ENCODE peak calls at places on chromosomes 7 and 10, in five cellular contexts. One of them, this sample, is unnamed.

GRCh38 chr7:27144799-27145166 is 1.3 kb upstream of the HOXA5 start:
- DNase-seq in GM20000: no peak
- DNase-seq in ovary: no peak
- DNase-seq in left ventricle myocardium inferior: no peak
- DNase-seq in fibroblast of villous mesenchyme: no peak
- DNase-seq in this sample: no peak

GRCh38 chr7:139603896-139604295 is 80.4 kb downstream of the CLEC2L start:
- DNase-seq in fibroblast of villous mesenchyme: no peak
- DNase-seq in ovary: no peak
- DNase-seq in left ventricle myocardium inferior: peak; percentile 39
- DNase-seq in GM20000: no peak
- DNase-seq in this sample: no peak

GRCh38 chr10:5947471-5948207 is 29.7 kb downstream of the IL15RA start:
- DNase-seq in left ventricle myocardium inferior: no peak
- DNase-seq in GM20000: no peak
- DNase-seq in ovary: no peak
- DNase-seq in fibroblast of villous mesenchyme: no peak
- DNase-seq in this sample: no peak

GRCh38 chr10:8444630-8445029 is 390.1 kb downstream of the GATA3 start:
- DNase-seq in ovary: no peak
- DNase-seq in fibroblast of villous mesenchyme: peak; percentile 22
- DNase-seq in GM20000: peak; percentile 11
- DNase-seq in left ventricle myocardium inferior: no peak
- DNase-seq in this sample: no peak

GRCh38 chr7:143896667-143897066 is 5.3 kb downstream of the TCAF1 start:
- DNase-seq in left ventricle myocardium inferior: no peak
- DNase-seq in GM20000: no peak
- DNase-seq in ovary: no peak
- DNase-seq in fibroblast of villous mesenchyme: no peak
- DNase-seq in this sample: no peak

GRCh38 chr7:112908106-112908505 is 117.9 kb upstream of the TMEM168 start:
- DNase-seq in fibroblast of villous mesenchyme: no peak
- DNase-seq in ovary: no peak
- DNase-seq in GM20000: no peak
- DNase-seq in left ventricle myocardium inferior: no peak
- DNase-seq in this sample: no peak

GRCh38 chr10:92305133-92306072 is 14.4 kb downstream of the MARCHF5 start:
- DNase-seq in ovary: no peak
- DNase-seq in fibroblast of villous mesenchyme: no peak
- DNase-seq in left ventricle myocardium inferior: no peak
- DNase-seq in GM20000: no peak
- DNase-seq in this sample: no peak

GRCh38 chr10:30059209-30060107 is at the start of gene JCAD:
- DNase-seq in fibroblast of villous mesenchyme: no peak
- DNase-seq in ovary: peak; percentile 79
- DNase-seq in left ventricle myocardium inferior: peak; percentile 87
- DNase-seq in GM20000: peak; percentile 77
- DNase-seq in this sample: no peak

GRCh38 chr7:15685358-15686181 is 913 bp downstream of the MEOX2 start:
- DNase-seq in left ventricle myocardium inferior: peak; percentile 67
- DNase-seq in fibroblast of villous mesenchyme: peak; percentile 63
- DNase-seq in ovary: peak; percentile 44
- DNase-seq in GM20000: no peak
- DNase-seq in this sample: no peak

GRCh38 chr7:103240806-103241205 is 56.4 kb upstream of the PMPCB start:
- DNase-seq in left ventricle myocardium inferior: no peak
- DNase-seq in GM20000: no peak
- DNase-seq in fibroblast of villous mesenchyme: no peak
- DNase-seq in ovary: no peak
- DNase-seq in this sample: no peak

GRCh38 chr7:101507327-101507726 is 121.8 kb downstream of the MYL10 start:
- DNase-seq in fibroblast of villous mesenchyme: no peak
- DNase-seq in ovary: no peak
- DNase-seq in left ventricle myocardium inferior: no peak
- DNase-seq in GM20000: no peak
- DNase-seq in this sample: no peak

GRCh38 chr10:46560381-46560780 is 3.9 kb upstream of the GPRIN2 start:
- DNase-seq in GM20000: no peak
- DNase-seq in left ventricle myocardium inferior: no peak
- DNase-seq in fibroblast of villous mesenchyme: no peak
- DNase-seq in ovary: peak; percentile 13
- DNase-seq in this sample: peak; percentile 33

GRCh38 chr10:32120147-32120546 is 63.9 kb upstream of the KIF5B start:
- DNase-seq in GM20000: no peak
- DNase-seq in ovary: no peak
- DNase-seq in left ventricle myocardium inferior: no peak
- DNase-seq in fibroblast of villous mesenchyme: no peak
- DNase-seq in this sample: no peak

GRCh38 chr7:134514663-134515062 is 12.7 kb upstream of the AKR1B10 start:
- DNase-seq in left ventricle myocardium inferior: no peak
- DNase-seq in ovary: peak; percentile 23
- DNase-seq in fibroblast of villous mesenchyme: peak; percentile 82
- DNase-seq in GM20000: peak; percentile 59
- DNase-seq in this sample: no peak

GRCh38 chr10:126458453-126458852 is 70.2 kb upstream of the ADAM12 start:
- DNase-seq in ovary: no peak
- DNase-seq in GM20000: no peak
- DNase-seq in fibroblast of villous mesenchyme: peak; percentile 47
- DNase-seq in left ventricle myocardium inferior: no peak
- DNase-seq in this sample: no peak

GRCh38 chr10:114766470-114766869 is 55.1 kb upstream of the FHIP2A start:
- DNase-seq in fibroblast of villous mesenchyme: peak; percentile 35
- DNase-seq in ovary: no peak
- DNase-seq in left ventricle myocardium inferior: no peak
- DNase-seq in GM20000: no peak
- DNase-seq in this sample: no peak

GRCh38 chr10:43702213-43702935 is 53.7 kb upstream of the ZNF32 start:
- DNase-seq in left ventricle myocardium inferior: no peak
- DNase-seq in GM20000: no peak
- DNase-seq in fibroblast of villous mesenchyme: no peak
- DNase-seq in ovary: no peak
- DNase-seq in this sample: no peak

GRCh38 chr7:133428876-133429275 is 176.0 kb downstream of the EXOC4 start:
- DNase-seq in left ventricle myocardium inferior: no peak
- DNase-seq in GM20000: no peak
- DNase-seq in fibroblast of villous mesenchyme: no peak
- DNase-seq in ovary: no peak
- DNase-seq in this sample: no peak

GRCh38 chr10:127945335-127945734 is 38.4 kb downstream of the PTPRE start:
- DNase-seq in GM20000: no peak
- DNase-seq in ovary: no peak
- DNase-seq in left ventricle myocardium inferior: no peak
- DNase-seq in fibroblast of villous mesenchyme: peak; percentile 57
- DNase-seq in this sample: peak; percentile 88

GRCh38 chr7:91784469-91784868 is 96.0 kb downstream of the MTERF1 start:
- DNase-seq in left ventricle myocardium inferior: no peak
- DNase-seq in GM20000: no peak
- DNase-seq in fibroblast of villous mesenchyme: peak; percentile 53
- DNase-seq in ovary: no peak
- DNase-seq in this sample: no peak

GRCh38 chr10:3102721-3103410 is 35.5 kb downstream of the PFKP start:
- DNase-seq in left ventricle myocardium inferior: no peak
- DNase-seq in ovary: no peak
- DNase-seq in GM20000: no peak
- DNase-seq in fibroblast of villous mesenchyme: no peak
- DNase-seq in this sample: no peak

GRCh38 chr7:81233208-81233940 is 314.5 kb upstream of the SEMA3C start:
- DNase-seq in left ventricle myocardium inferior: no peak
- DNase-seq in fibroblast of villous mesenchyme: no peak
- DNase-seq in GM20000: no peak
- DNase-seq in ovary: no peak
- DNase-seq in this sample: no peak

GRCh38 chr10:130045091-130045652 is 65.5 kb downstream of the C10orf143 start:
- DNase-seq in GM20000: no peak
- DNase-seq in ovary: no peak
- DNase-seq in fibroblast of villous mesenchyme: no peak
- DNase-seq in left ventricle myocardium inferior: no peak
- DNase-seq in this sample: no peak

GRCh38 chr10:88652621-88653020 is 11.6 kb upstream of the LIPF start:
- DNase-seq in GM20000: no peak
- DNase-seq in ovary: no peak
- DNase-seq in left ventricle myocardium inferior: no peak
- DNase-seq in fibroblast of villous mesenchyme: no peak
- DNase-seq in this sample: no peak

GRCh38 chr7:84025332-84025927 is 169.2 kb downstream of the SEMA3A start:
- DNase-seq in fibroblast of villous mesenchyme: peak; percentile 93
- DNase-seq in ovary: no peak
- DNase-seq in GM20000: no peak
- DNase-seq in left ventricle myocardium inferior: no peak
- DNase-seq in this sample: no peak

GRCh38 chr10:73991846-73992245 is 6.1 kb upstream of the VCL start:
- DNase-seq in left ventricle myocardium inferior: peak; percentile 31
- DNase-seq in ovary: no peak
- DNase-seq in fibroblast of villous mesenchyme: no peak
- DNase-seq in GM20000: peak; percentile 68
- DNase-seq in this sample: peak; percentile 81

GRCh38 chr7:106050002-106050742 is 61.9 kb downstream of the SYPL1 start:
- DNase-seq in GM20000: no peak
- DNase-seq in fibroblast of villous mesenchyme: peak; percentile 83
- DNase-seq in ovary: peak; percentile 50
- DNase-seq in left ventricle myocardium inferior: no peak
- DNase-seq in this sample: no peak

GRCh38 chr7:42734568-42734967 is 177.3 kb downstream of the C7orf25 start:
- DNase-seq in fibroblast of villous mesenchyme: peak; percentile 18
- DNase-seq in GM20000: no peak
- DNase-seq in ovary: no peak
- DNase-seq in left ventricle myocardium inferior: no peak
- DNase-seq in this sample: no peak

GRCh38 chr10:77911535-77912123 is 14.9 kb downstream of the DLG5 start:
- DNase-seq in GM20000: no peak
- DNase-seq in fibroblast of villous mesenchyme: peak; percentile 92
- DNase-seq in left ventricle myocardium inferior: no peak
- DNase-seq in ovary: peak; percentile 43
- DNase-seq in this sample: no peak

GRCh38 chr7:123769371-123769770 is 20.6 kb upstream of the WASL start:
- DNase-seq in fibroblast of villous mesenchyme: peak; percentile 12
- DNase-seq in left ventricle myocardium inferior: peak; percentile 15
- DNase-seq in ovary: no peak
- DNase-seq in GM20000: no peak
- DNase-seq in this sample: peak; percentile 53

GRCh38 chr10:116557305-116557880 is 11.7 kb downstream of the PNLIP start:
- DNase-seq in GM20000: no peak
- DNase-seq in left ventricle myocardium inferior: no peak
- DNase-seq in ovary: no peak
- DNase-seq in fibroblast of villous mesenchyme: no peak
- DNase-seq in this sample: no peak

GRCh38 chr10:4346257-4346656 is 479.8 kb upstream of the AKR1E2 start:
- DNase-seq in GM20000: no peak
- DNase-seq in fibroblast of villous mesenchyme: no peak
- DNase-seq in left ventricle myocardium inferior: no peak
- DNase-seq in ovary: no peak
- DNase-seq in this sample: no peak

GRCh38 chr10:4345842-4346241 is 480.2 kb upstream of the AKR1E2 start:
- DNase-seq in fibroblast of villous mesenchyme: no peak
- DNase-seq in ovary: no peak
- DNase-seq in left ventricle myocardium inferior: no peak
- DNase-seq in GM20000: no peak
- DNase-seq in this sample: no peak

GRCh38 chr10:4343798-4344370 is 482.1 kb upstream of the AKR1E2 start:
- DNase-seq in ovary: no peak
- DNase-seq in GM20000: no peak
- DNase-seq in left ventricle myocardium inferior: no peak
- DNase-seq in fibroblast of villous mesenchyme: peak; percentile 47
- DNase-seq in this sample: no peak

GRCh38 chr10:4343091-4343490 is 482.9 kb upstream of the AKR1E2 start:
- DNase-seq in ovary: no peak
- DNase-seq in GM20000: no peak
- DNase-seq in fibroblast of villous mesenchyme: no peak
- DNase-seq in left ventricle myocardium inferior: no peak
- DNase-seq in this sample: no peak

GRCh38 chr10:4344544-4344994 is 481.4 kb upstream of the AKR1E2 start:
- DNase-seq in left ventricle myocardium inferior: peak; percentile 42
- DNase-seq in fibroblast of villous mesenchyme: peak; percentile 100
- DNase-seq in GM20000: no peak
- DNase-seq in ovary: peak; percentile 41
- DNase-seq in this sample: no peak
- TF ChIP-seq CTCF in left ventricle myocardium inferior: peak; percentile 33
- TF ChIP-seq CTCF in fibroblast of villous mesenchyme: peak; percentile 22
- TF ChIP-seq CTCF in GM20000: no peak
- TF ChIP-seq CTCF in ovary: no peak
- TF ChIP-seq CTCF in this sample: no peak

GRCh38 chr7:77415822-77416620 is at the start of gene GSAP:
- DNase-seq in left ventricle myocardium inferior: peak; percentile 71
- DNase-seq in fibroblast of villous mesenchyme: peak; percentile 33
- DNase-seq in ovary: peak; percentile 47
- DNase-seq in GM20000: peak; percentile 91
- DNase-seq in this sample: peak; percentile 66
- TF ChIP-seq CTCF in left ventricle myocardium inferior: peak; percentile 32
- TF ChIP-seq CTCF in fibroblast of villous mesenchyme: no peak
- TF ChIP-seq CTCF in ovary: no peak
- TF ChIP-seq CTCF in GM20000: no peak
- TF ChIP-seq CTCF in this sample: no peak

GRCh38 chr10:22641743-22642142 is 72.6 kb downstream of the PIP4K2A start:
- DNase-seq in GM20000: no peak
- DNase-seq in fibroblast of villous mesenchyme: no peak
- DNase-seq in left ventricle myocardium inferior: no peak
- DNase-seq in ovary: no peak
- DNase-seq in this sample: no peak

GRCh38 chr10:22643116-22643515 is 71.3 kb downstream of the PIP4K2A start:
- DNase-seq in ovary: no peak
- DNase-seq in fibroblast of villous mesenchyme: no peak
- DNase-seq in GM20000: no peak
- DNase-seq in left ventricle myocardium inferior: no peak
- DNase-seq in this sample: no peak

GRCh38 chr10:22637491-22637890 is 76.9 kb downstream of the PIP4K2A start:
- DNase-seq in GM20000: no peak
- DNase-seq in fibroblast of villous mesenchyme: no peak
- DNase-seq in left ventricle myocardium inferior: no peak
- DNase-seq in ovary: no peak
- DNase-seq in this sample: no peak

GRCh38 chr10:22638863-22639262 is 75.5 kb downstream of the PIP4K2A start:
- DNase-seq in ovary: no peak
- DNase-seq in GM20000: no peak
- DNase-seq in fibroblast of villous mesenchyme: no peak
- DNase-seq in left ventricle myocardium inferior: no peak
- DNase-seq in this sample: no peak

GRCh38 chr10:22640351-22640750 is 74.0 kb downstream of the PIP4K2A start:
- DNase-seq in fibroblast of villous mesenchyme: no peak
- DNase-seq in ovary: no peak
- DNase-seq in GM20000: no peak
- DNase-seq in left ventricle myocardium inferior: no peak
- DNase-seq in this sample: no peak
- TF ChIP-seq CTCF in fibroblast of villous mesenchyme: no peak
- TF ChIP-seq CTCF in ovary: no peak
- TF ChIP-seq CTCF in GM20000: no peak
- TF ChIP-seq CTCF in left ventricle myocardium inferior: no peak
- TF ChIP-seq CTCF in this sample: no peak

DNA sequence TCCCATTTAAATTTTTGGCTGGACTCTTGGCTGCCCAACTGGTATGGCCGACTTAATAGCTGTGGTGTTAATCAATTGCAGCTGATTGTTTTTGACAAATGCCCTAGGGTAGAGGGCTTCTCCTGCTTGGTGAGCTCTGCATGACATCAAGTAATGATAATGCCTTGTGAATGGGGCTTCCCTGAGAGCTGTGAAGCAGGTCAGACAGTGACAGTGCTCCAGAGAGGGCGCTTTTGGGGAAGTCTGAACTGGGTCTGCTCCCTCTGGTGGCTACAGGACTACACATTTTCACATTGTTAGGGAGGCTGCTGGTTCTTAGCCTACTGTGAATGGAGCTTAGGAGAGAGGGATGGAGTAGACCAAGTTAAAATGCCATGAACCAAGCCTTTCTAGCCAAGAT is 98.8 kb downstream of the SDK1 start:
- DNase-seq in GM20000: no peak
- DNase-seq in left ventricle myocardium inferior: no peak
- DNase-seq in ovary: no peak
- DNase-seq in fibroblast of villous mesenchyme: peak; percentile 52
- DNase-seq in this sample: no peak
- TF ChIP-seq CTCF in GM20000: peak; percentile 11
- TF ChIP-seq CTCF in left ventricle myocardium inferior: peak; percentile 21
- TF ChIP-seq CTCF in ovary: no peak
- TF ChIP-seq CTCF in fibroblast of villous mesenchyme: peak; percentile 59
- TF ChIP-seq CTCF in this sample: peak; percentile 16